ENCODE peak calls at places on chromosomes 11 and 22, in ten cellular contexts. D is AG04450, U is tibial nerve, A is astrocyte of the cerebellum, G is HCT116, X is pancreas, V is GM23338, Z is AG09319, I is cardiac fibroblast, L is neural progenitor cell. C is an unnamed sample.

GRCh38 chr11:131824766-131825165 is 454.4 kb downstream of the NTM start:
- DNase-seq in I (peak; percentile 87), A (no peak), D (no peak), V (no peak), Z (peak; percentile 19), G (no peak), U (no peak), L (no peak), X (no peak), C (no peak)

GRCh38 chr11:118820412-118821357 is 29.7 kb upstream of the DDX6 start:
- DNase-seq in Z (no peak), V (peak; percentile 46), G (peak; percentile 50), D (no peak), X (peak; percentile 93), I (no peak), A (peak; percentile 18), U (peak; percentile 16), L (peak; percentile 12), C (peak; percentile 92)

GRCh38 chr11:88555018-88555828 is 217.7 kb upstream of the CTSC start:
- DNase-seq in L (no peak), A (peak; percentile 100), X (no peak), V (no peak), G (peak; percentile 95), Z (peak; percentile 98), D (peak; percentile 91), I (peak; percentile 99), U (peak; percentile 17), C (peak; percentile 23)

GRCh38 chr11:74671520-74672196 is 59.6 kb downstream of the CHRDL2 start:
- DNase-seq in I (peak; percentile 67), Z (no peak), D (no peak), X (no peak), G (no peak), U (no peak), A (no peak), V (no peak), L (no peak), C (no peak)

GRCh38 chr22:27212617-27213177 is 555.3 kb downstream of the MIAT start:
- DNase-seq in D (peak; percentile 98), X (peak; percentile 58), V (no peak), Z (peak; percentile 98), A (peak; percentile 96), G (no peak), U (peak; percentile 44), L (peak; percentile 37), I (peak; percentile 95), C (peak; percentile 72)

GRCh38 chr11:90220391-90220790 is 2.5 kb downstream of the CHORDC1 start:
- DNase-seq in Z (no peak), G (no peak), D (no peak), V (no peak), X (no peak), L (no peak), I (peak; percentile 78), A (peak; percentile 24), U (no peak), C (no peak)

GRCh38 chr11:109849946-109850345 is 243.2 kb upstream of the ZC3H12C start:
- DNase-seq in X (no peak), D (no peak), L (peak; percentile 28), Z (no peak), A (no peak), V (no peak), U (no peak), G (no peak), I (no peak), C (no peak)

GRCh38 chr22:21943571-21944448 is 8.8 kb downstream of the PPM1F start:
- DNase-seq in G (no peak), V (no peak), L (no peak), I (no peak), U (no peak), X (no peak), D (no peak), Z (no peak), A (no peak), C (no peak)

GRCh38 chr11:32426819-32427615 is 8.3 kb downstream of the WT1 start:
- DNase-seq in L (peak; percentile 70), I (no peak), U (no peak), V (peak; percentile 73), G (no peak), D (no peak), A (no peak), Z (no peak), X (no peak), C (no peak)

GRCh38 chr22:45226681-45227186 is 14.0 kb downstream of the KIAA0930 start:
- DNase-seq in D (no peak), L (no peak), A (no peak), Z (no peak), X (peak; percentile 46), I (peak; percentile 10), G (no peak), V (no peak), U (no peak), C (no peak)

GRCh38 chr11:12526789-12527188 is 147.4 kb upstream of the TEAD1 start:
- DNase-seq in X (no peak), U (no peak), V (no peak), A (peak; percentile 37), G (no peak), I (peak; percentile 65), L (no peak), Z (no peak), D (no peak), C (no peak)

GRCh38 chr22:31496735-31497146 is 405 bp downstream of the SFI1 start:
- DNase-seq in D (no peak), A (no peak), I (peak; percentile 22), U (no peak), L (no peak), V (no peak), Z (no peak), X (no peak), G (no peak), C (no peak)

GRCh38 chr11:32081129-32081641 is 9.7 kb upstream of the RCN1 start:
- DNase-seq in L (no peak), Z (no peak), I (peak; percentile 92), D (no peak), V (no peak), G (no peak), X (no peak), A (no peak), U (no peak), C (no peak)

GRCh38 chr11:70531281-70532065 is 133.1 kb downstream of the CTTN start:
- DNase-seq in I (no peak), D (no peak), A (no peak), U (no peak), G (no peak), L (no peak), X (no peak), V (no peak), Z (no peak), C (peak; percentile 20)

DNA sequence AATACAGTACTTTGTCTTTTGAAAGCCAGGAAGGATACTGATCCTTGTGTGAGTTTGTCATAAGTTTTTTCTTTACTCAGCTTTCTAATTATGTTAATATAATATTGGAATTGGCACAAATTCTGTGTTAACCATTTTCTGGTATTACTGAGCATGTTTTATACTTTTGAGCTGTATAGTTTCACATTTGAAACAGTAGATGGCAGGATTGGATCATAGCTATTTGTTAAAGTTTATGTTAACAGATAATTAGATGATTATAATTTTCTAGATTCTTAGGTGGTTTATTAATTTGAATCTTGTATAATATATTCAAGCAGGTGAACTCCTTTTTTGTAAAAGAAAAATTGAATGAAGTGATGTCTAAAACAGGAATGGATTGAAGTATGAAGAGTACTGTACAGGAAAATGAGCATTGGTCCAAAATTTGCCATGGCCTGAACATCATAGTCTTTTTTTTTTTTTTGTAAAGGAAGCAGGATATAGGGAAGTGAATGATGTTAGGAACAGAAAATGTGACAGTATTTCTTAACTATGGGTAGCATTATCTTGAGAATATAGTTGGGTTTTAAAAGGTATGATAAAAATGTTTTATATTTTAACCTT is 102.0 kb downstream of the CYP2R1 start:
- DNase-seq in Z (no peak), I (peak; percentile 48), X (no peak), U (no peak), G (no peak), V (no peak), L (no peak), D (no peak), A (peak; percentile 2), C (no peak)
- TF ChIP-seq CTCF in Z (peak; percentile 47), I (peak; percentile 64), X (peak; percentile 27), U (peak; percentile 13), G (peak; percentile 33), V (no peak), L (peak; percentile 48), D (peak; percentile 56), A (peak; percentile 12), C (no peak)

GRCh38 chr11:94417386-94417987 is 16.3 kb upstream of the GPR83 start:
- DNase-seq in X (no peak), G (peak; percentile 2), L (peak; percentile 54), U (no peak), D (peak; percentile 38), V (peak; percentile 66), I (peak; percentile 61), A (peak; percentile 33), Z (peak; percentile 11), C (no peak)
- TF ChIP-seq CTCF in X (peak; percentile 16), G (peak; percentile 52), L (peak; percentile 69), U (peak; percentile 60), D (peak; percentile 77), V (peak; percentile 77), I (peak; percentile 52), A (peak; percentile 66), Z (peak; percentile 68), C (no peak)

GRCh38 chr22:50206599-50206998 is 5.8 kb downstream of the SELENOO start:
- DNase-seq in Z (no peak), X (peak; percentile 40), L (peak; percentile 70), G (no peak), I (peak; percentile 35), A (no peak), D (no peak), U (no peak), V (peak; percentile 88), C (no peak)
- TF ChIP-seq CTCF in Z (peak; percentile 36), X (peak; percentile 14), L (peak; percentile 52), G (peak; percentile 71), I (peak; percentile 57), A (peak; percentile 51), D (peak; percentile 54), U (peak; percentile 32), V (peak; percentile 67), C (no peak)

DNA sequence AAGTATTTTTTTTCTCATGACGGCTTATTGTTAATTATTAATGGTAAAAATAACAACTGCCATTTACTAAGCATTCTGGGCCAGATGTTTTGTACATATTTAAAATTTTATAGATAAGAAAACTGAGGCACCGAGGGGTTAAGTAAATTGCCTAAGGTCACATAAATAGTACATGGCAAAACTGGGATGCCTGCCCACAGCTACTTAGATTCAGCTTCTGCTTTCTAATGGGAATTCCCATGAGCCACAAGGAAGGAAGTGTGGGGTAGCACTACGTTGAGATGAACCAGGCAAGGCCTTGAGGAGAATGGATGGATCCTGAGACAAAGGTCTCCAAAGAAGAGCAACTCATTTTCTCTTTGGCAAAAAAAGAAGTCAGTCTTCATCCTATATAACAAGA is 11.9 kb upstream of the PHF21A start:
- DNase-seq in I (no peak), Z (no peak), V (no peak), D (no peak), U (no peak), G (no peak), A (no peak), X (no peak), L (no peak), C (no peak)
- TF ChIP-seq CTCF in I (no peak), Z (no peak), V (no peak), D (no peak), U (no peak), G (no peak), A (no peak), X (no peak), L (no peak), C (no peak)

GRCh38 chr11:15159085-15159484 is 44.4 kb downstream of the INSC start:
- DNase-seq in U (no peak), V (peak; percentile 62), A (no peak), L (peak; percentile 38), Z (no peak), D (no peak), I (peak; percentile 74), G (peak; percentile 28), X (no peak), C (peak; percentile 23)
- TF ChIP-seq CTCF in U (no peak), V (peak; percentile 76), A (peak; percentile 68), L (peak; percentile 68), Z (peak; percentile 60), D (peak; percentile 65), I (peak; percentile 78), G (peak; percentile 73), X (peak; percentile 19), C (no peak)